ENCODE peak calls at places on chromosome 16, in eight cellular contexts. One of them, this sample, is unnamed.

GRCh38 chr16:17143546-17144419 is 327.0 kb downstream of the XYLT1 start:
- DNase-seq in cardiac fibroblast: no peak
- DNase-seq in testis: no peak
- DNase-seq in breast epithelium: no peak
- DNase-seq in cardiac muscle cell: no peak
- DNase-seq in mucosa of descending colon: no peak
- DNase-seq in A673: no peak
- DNase-seq in pancreas: no peak
- DNase-seq in this sample: no peak

GRCh38 chr16:49108611-49109010 is 173.0 kb downstream of the CBLN1 start:
- DNase-seq in cardiac fibroblast: no peak
- DNase-seq in testis: no peak
- DNase-seq in breast epithelium: no peak
- DNase-seq in cardiac muscle cell: no peak
- DNase-seq in mucosa of descending colon: no peak
- DNase-seq in A673: no peak
- DNase-seq in pancreas: no peak
- DNase-seq in this sample: no peak

GRCh38 chr16:4176794-4177438 is 60.7 kb upstream of the ADCY9 start:
- DNase-seq in cardiac fibroblast: peak
- DNase-seq in testis: no peak
- DNase-seq in breast epithelium: no peak
- DNase-seq in cardiac muscle cell: peak
- DNase-seq in mucosa of descending colon: no peak
- DNase-seq in A673: peak
- DNase-seq in pancreas: no peak
- DNase-seq in this sample: no peak

GRCh38 chr16:89315791-89316581 is 98.5 kb downstream of the ZNF778 start:
- DNase-seq in cardiac fibroblast: peak
- DNase-seq in testis: no peak
- DNase-seq in breast epithelium: no peak
- DNase-seq in cardiac muscle cell: peak
- DNase-seq in mucosa of descending colon: peak
- DNase-seq in A673: peak
- DNase-seq in pancreas: peak
- DNase-seq in this sample: no peak

GRCh38 chr16:87555647-87556046 is 46.7 kb upstream of the JPH3 start:
- DNase-seq in cardiac fibroblast: no peak
- DNase-seq in testis: no peak
- DNase-seq in breast epithelium: no peak
- DNase-seq in cardiac muscle cell: no peak
- DNase-seq in mucosa of descending colon: no peak
- DNase-seq in A673: no peak
- DNase-seq in pancreas: no peak
- DNase-seq in this sample: no peak

GRCh38 chr16:23836078-23836403 is 258 bp downstream of the PRKCB start:
- DNase-seq in cardiac fibroblast: no peak
- DNase-seq in testis: no peak
- DNase-seq in breast epithelium: no peak
- DNase-seq in cardiac muscle cell: no peak
- DNase-seq in mucosa of descending colon: no peak
- DNase-seq in A673: no peak
- DNase-seq in pancreas: no peak
- DNase-seq in this sample: no peak

GRCh38 chr16:66408181-66409048 is 18.7 kb upstream of the BEAN1 start:
- DNase-seq in cardiac fibroblast: peak
- DNase-seq in testis: peak
- DNase-seq in breast epithelium: no peak
- DNase-seq in cardiac muscle cell: peak
- DNase-seq in mucosa of descending colon: no peak
- DNase-seq in A673: peak
- DNase-seq in pancreas: no peak
- DNase-seq in this sample: peak

GRCh38 chr16:17379121-17379571 is 91.6 kb downstream of the XYLT1 start:
- DNase-seq in cardiac fibroblast: no peak
- DNase-seq in testis: peak
- DNase-seq in breast epithelium: no peak
- DNase-seq in cardiac muscle cell: peak
- DNase-seq in mucosa of descending colon: no peak
- DNase-seq in A673: no peak
- DNase-seq in pancreas: no peak
- DNase-seq in this sample: no peak

GRCh38 chr16:88681084-88681680 is 5.1 kb downstream of the SNAI3 start:
- DNase-seq in cardiac fibroblast: no peak
- DNase-seq in testis: no peak
- DNase-seq in breast epithelium: no peak
- DNase-seq in cardiac muscle cell: no peak
- DNase-seq in mucosa of descending colon: peak
- DNase-seq in A673: no peak
- DNase-seq in pancreas: peak
- DNase-seq in this sample: no peak

GRCh38 chr16:87970206-87970605 is 19.0 kb downstream of the BANP start:
- DNase-seq in cardiac fibroblast: peak
- DNase-seq in testis: no peak
- DNase-seq in breast epithelium: no peak
- DNase-seq in cardiac muscle cell: peak
- DNase-seq in mucosa of descending colon: no peak
- DNase-seq in A673: peak
- DNase-seq in pancreas: no peak
- DNase-seq in this sample: no peak

DNA sequence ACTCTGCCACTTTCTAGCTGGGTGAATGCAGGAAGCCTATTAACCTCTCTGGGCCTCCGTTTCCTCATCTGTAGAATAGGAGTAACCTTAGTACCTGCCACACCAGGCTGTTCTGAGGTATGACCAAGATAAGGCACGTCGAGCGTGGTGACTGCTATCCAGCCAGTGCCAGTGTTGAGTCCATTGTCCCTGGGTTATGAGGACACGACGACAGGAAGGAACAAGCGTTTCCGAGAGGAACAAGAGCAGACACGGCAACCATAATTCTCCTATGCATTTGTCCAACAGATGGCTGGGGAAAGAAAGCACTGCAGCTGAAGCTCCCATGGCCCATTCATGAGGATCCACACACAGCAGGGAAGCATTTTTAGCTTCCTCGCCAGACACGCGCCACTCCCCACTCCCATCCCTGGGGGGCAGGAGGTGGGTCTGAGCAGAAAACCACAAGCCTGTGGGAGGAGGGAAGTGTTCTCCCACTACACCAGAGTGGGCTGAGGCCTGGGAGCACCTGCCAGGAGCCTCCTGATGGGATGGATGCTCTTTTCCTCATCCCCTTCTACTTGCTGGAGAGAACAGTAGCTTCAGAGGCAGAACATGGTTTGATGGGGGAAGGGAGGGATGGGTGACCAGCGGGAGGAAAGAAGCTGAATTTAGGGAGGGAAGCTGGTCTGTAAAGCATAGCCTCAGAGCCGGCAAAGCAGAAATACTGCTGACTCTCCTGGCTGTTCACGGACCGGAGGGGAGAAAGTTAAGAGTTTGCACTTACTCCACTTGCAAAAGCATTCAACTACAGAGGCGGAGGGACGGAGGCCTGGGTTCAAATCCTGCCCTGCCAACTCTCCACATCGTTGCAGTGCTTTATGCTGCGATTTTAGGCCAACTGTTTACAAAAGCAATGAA is 2.7 kb downstream of the COTL1 start:
- DNase-seq in cardiac fibroblast: no peak
- DNase-seq in testis: no peak
- DNase-seq in breast epithelium: no peak
- DNase-seq in cardiac muscle cell: no peak
- DNase-seq in mucosa of descending colon: no peak
- DNase-seq in A673: peak
- DNase-seq in pancreas: no peak
- DNase-seq in this sample: no peak
- H3K4me3 ChIP-seq in cardiac fibroblast: no peak
- H3K4me3 ChIP-seq in testis: no peak
- H3K4me3 ChIP-seq in breast epithelium: no peak
- H3K4me3 ChIP-seq in cardiac muscle cell: no peak
- H3K4me3 ChIP-seq in mucosa of descending colon: no peak
- H3K4me3 ChIP-seq in A673: no peak
- H3K4me3 ChIP-seq in pancreas: no peak
- H3K4me3 ChIP-seq in this sample: peak

GRCh38 chr16:74775255-74775654 is 635 bp upstream of the FA2H start:
- DNase-seq in cardiac fibroblast: no peak
- DNase-seq in testis: no peak
- DNase-seq in breast epithelium: no peak
- DNase-seq in cardiac muscle cell: no peak
- DNase-seq in mucosa of descending colon: no peak
- DNase-seq in A673: no peak
- DNase-seq in pancreas: no peak
- DNase-seq in this sample: no peak

GRCh38 chr16:74776926-74777325 is 2.3 kb upstream of the FA2H start:
- DNase-seq in cardiac fibroblast: no peak
- DNase-seq in testis: no peak
- DNase-seq in breast epithelium: no peak
- DNase-seq in cardiac muscle cell: no peak
- DNase-seq in mucosa of descending colon: no peak
- DNase-seq in A673: no peak
- DNase-seq in pancreas: no peak
- DNase-seq in this sample: no peak

GRCh38 chr16:74773431-74774222 is 993 bp downstream of the FA2H start:
- DNase-seq in cardiac fibroblast: no peak
- DNase-seq in testis: no peak
- DNase-seq in breast epithelium: no peak
- DNase-seq in cardiac muscle cell: no peak
- DNase-seq in mucosa of descending colon: no peak
- DNase-seq in A673: no peak
- DNase-seq in pancreas: no peak
- DNase-seq in this sample: no peak

GRCh38 chr16:74771656-74772315 is 2.8 kb downstream of the FA2H start:
- DNase-seq in cardiac fibroblast: no peak
- DNase-seq in testis: no peak
- DNase-seq in breast epithelium: no peak
- DNase-seq in cardiac muscle cell: no peak
- DNase-seq in mucosa of descending colon: no peak
- DNase-seq in A673: no peak
- DNase-seq in pancreas: no peak
- DNase-seq in this sample: no peak

DNA sequence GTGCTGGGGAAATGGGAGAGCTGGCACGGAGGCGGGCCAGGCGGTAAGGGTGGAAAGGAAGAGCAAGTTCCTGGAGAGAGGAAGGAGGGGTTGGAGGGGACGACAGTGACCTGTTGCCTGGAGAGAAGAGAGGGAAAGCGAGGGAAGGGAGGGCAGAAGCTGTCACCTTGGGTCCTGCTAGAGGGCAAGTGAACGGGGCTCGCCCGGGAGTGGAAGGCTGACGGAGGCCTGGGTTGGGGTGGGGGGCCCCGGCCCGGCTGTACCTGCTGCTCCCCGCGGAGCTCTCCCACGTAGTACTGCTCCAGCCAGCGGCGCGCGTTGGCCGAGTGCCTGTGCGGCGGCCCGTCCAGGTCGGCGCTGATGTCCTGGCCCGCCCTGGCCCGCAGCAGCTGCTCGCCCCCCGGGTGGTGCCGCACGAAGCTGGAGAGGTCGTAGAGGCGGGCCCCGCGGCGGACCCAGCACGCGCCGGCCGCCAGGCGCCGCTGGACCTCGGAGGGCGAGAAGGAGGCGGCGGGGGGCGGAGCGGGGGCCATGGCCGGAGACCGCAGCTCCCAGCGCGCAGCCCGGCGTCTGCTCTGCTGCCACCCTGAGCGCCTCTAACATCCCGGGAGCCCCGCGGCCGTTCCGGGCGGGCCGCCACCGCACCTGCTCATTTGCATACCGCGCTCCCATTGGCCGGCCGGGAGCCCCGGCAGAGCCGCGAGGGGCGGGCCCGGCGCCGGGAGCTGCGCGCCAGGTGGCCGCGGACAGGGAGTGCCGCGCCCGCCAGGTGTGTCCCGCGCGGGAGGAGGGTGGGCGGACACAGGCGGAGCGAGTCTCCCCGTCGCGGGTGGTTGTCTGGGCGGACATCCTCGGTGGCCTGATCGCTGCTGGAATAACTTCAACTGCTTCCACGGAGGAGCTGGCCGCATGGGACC is at the start of gene FA2H:
- DNase-seq in cardiac fibroblast: no peak
- DNase-seq in testis: peak
- DNase-seq in breast epithelium: peak
- DNase-seq in cardiac muscle cell: peak
- DNase-seq in mucosa of descending colon: peak
- DNase-seq in A673: peak
- DNase-seq in pancreas: peak
- DNase-seq in this sample: no peak
- H3K4me3 ChIP-seq in cardiac fibroblast: no peak
- H3K4me3 ChIP-seq in testis: peak
- H3K4me3 ChIP-seq in breast epithelium: peak
- H3K4me3 ChIP-seq in cardiac muscle cell: peak
- H3K4me3 ChIP-seq in mucosa of descending colon: peak
- H3K4me3 ChIP-seq in A673: peak
- H3K4me3 ChIP-seq in pancreas: peak
- H3K4me3 ChIP-seq in this sample: peak

GRCh38 chr16:50265716-50266336 is 525 bp upstream of the ADCY7 start:
- DNase-seq in cardiac fibroblast: no peak
- DNase-seq in testis: no peak
- DNase-seq in breast epithelium: no peak
- DNase-seq in cardiac muscle cell: no peak
- DNase-seq in mucosa of descending colon: peak
- DNase-seq in A673: no peak
- DNase-seq in pancreas: no peak
- DNase-seq in this sample: no peak
- H3K4me3 ChIP-seq in cardiac fibroblast: peak
- H3K4me3 ChIP-seq in testis: no peak
- H3K4me3 ChIP-seq in breast epithelium: peak
- H3K4me3 ChIP-seq in cardiac muscle cell: no peak
- H3K4me3 ChIP-seq in mucosa of descending colon: no peak
- H3K4me3 ChIP-seq in A673: peak
- H3K4me3 ChIP-seq in pancreas: no peak
- H3K4me3 ChIP-seq in this sample: no peak

GRCh38 chr16:12303649-12304048 is 327.1 kb downstream of the SNX29 start:
- DNase-seq in cardiac fibroblast: peak
- DNase-seq in testis: peak
- DNase-seq in breast epithelium: no peak
- DNase-seq in cardiac muscle cell: peak
- DNase-seq in mucosa of descending colon: no peak
- DNase-seq in A673: no peak
- DNase-seq in pancreas: no peak
- DNase-seq in this sample: no peak

GRCh38 chr16:12298285-12298684 is 321.8 kb downstream of the SNX29 start:
- DNase-seq in cardiac fibroblast: no peak
- DNase-seq in testis: no peak
- DNase-seq in breast epithelium: no peak
- DNase-seq in cardiac muscle cell: no peak
- DNase-seq in mucosa of descending colon: no peak
- DNase-seq in A673: no peak
- DNase-seq in pancreas: no peak
- DNase-seq in this sample: no peak

GRCh38 chr16:12300490-12300889 is 324.0 kb downstream of the SNX29 start:
- DNase-seq in cardiac fibroblast: no peak
- DNase-seq in testis: no peak
- DNase-seq in breast epithelium: no peak
- DNase-seq in cardiac muscle cell: no peak
- DNase-seq in mucosa of descending colon: no peak
- DNase-seq in A673: no peak
- DNase-seq in pancreas: no peak
- DNase-seq in this sample: no peak

GRCh38 chr16:12296991-12297390 is 320.5 kb downstream of the SNX29 start:
- DNase-seq in cardiac fibroblast: no peak
- DNase-seq in testis: no peak
- DNase-seq in breast epithelium: no peak
- DNase-seq in cardiac muscle cell: no peak
- DNase-seq in mucosa of descending colon: no peak
- DNase-seq in A673: no peak
- DNase-seq in pancreas: no peak
- DNase-seq in this sample: no peak

GRCh38 chr16:12300946-12301500 is 324.5 kb downstream of the SNX29 start:
- DNase-seq in cardiac fibroblast: no peak
- DNase-seq in testis: no peak
- DNase-seq in breast epithelium: no peak
- DNase-seq in cardiac muscle cell: no peak
- DNase-seq in mucosa of descending colon: no peak
- DNase-seq in A673: no peak
- DNase-seq in pancreas: no peak
- DNase-seq in this sample: no peak
- H3K4me3 ChIP-seq in cardiac fibroblast: no peak
- H3K4me3 ChIP-seq in testis: no peak
- H3K4me3 ChIP-seq in breast epithelium: no peak
- H3K4me3 ChIP-seq in cardiac muscle cell: no peak
- H3K4me3 ChIP-seq in mucosa of descending colon: no peak
- H3K4me3 ChIP-seq in A673: no peak
- H3K4me3 ChIP-seq in pancreas: no peak
- H3K4me3 ChIP-seq in this sample: no peak

This sample was measured in skeletal muscle cell.